ENCODE peak calls at places on chromosomes 4 and X, in four cellular contexts. One of them, this sample, is unnamed.

GRCh38 chrX:150763303-150763797 is 70.2 kb downstream of the MTMR1 start:
- DNase-seq in OCI-LY7: no peak
- DNase-seq in GM23338: no peak
- DNase-seq in pancreas: no peak
- DNase-seq in this sample: no peak

GRCh38 chr4:8293131-8293975 is 23.8 kb downstream of the HTRA3 start:
- DNase-seq in OCI-LY7: no peak
- DNase-seq in GM23338: no peak
- DNase-seq in pancreas: peak; percentile 6
- DNase-seq in this sample: no peak

GRCh38 chr4:139457318-139457717 is 3.4 kb downstream of the RAB33B start:
- DNase-seq in OCI-LY7: no peak
- DNase-seq in GM23338: no peak
- DNase-seq in pancreas: no peak
- DNase-seq in this sample: no peak

GRCh38 chr4:11496313-11496956 is 67.7 kb upstream of the HS3ST1 start:
- DNase-seq in OCI-LY7: no peak
- DNase-seq in GM23338: no peak
- DNase-seq in pancreas: no peak
- DNase-seq in this sample: no peak

GRCh38 chrX:27085346-27085745 is 377.8 kb downstream of the PPP4R3C start:
- DNase-seq in OCI-LY7: no peak
- DNase-seq in GM23338: no peak
- DNase-seq in pancreas: no peak
- DNase-seq in this sample: no peak

GRCh38 chr4:26557164-26557563 is 26.7 kb upstream of the TBC1D19 start:
- DNase-seq in OCI-LY7: no peak
- DNase-seq in GM23338: no peak
- DNase-seq in pancreas: no peak
- DNase-seq in this sample: no peak

GRCh38 chr4:138982754-138983153 is 32.8 kb upstream of the NOCT start:
- DNase-seq in OCI-LY7: no peak
- DNase-seq in GM23338: no peak
- DNase-seq in pancreas: no peak
- DNase-seq in this sample: no peak

GRCh38 chr4:145731026-145731425 is 51.1 kb downstream of the C4orf51 start:
- DNase-seq in OCI-LY7: no peak
- DNase-seq in GM23338: no peak
- DNase-seq in pancreas: peak; percentile 66
- DNase-seq in this sample: peak; percentile 57

GRCh38 chr4:73868206-73869129 is 725 bp upstream of the CXCL1 start:
- DNase-seq in OCI-LY7: no peak
- DNase-seq in GM23338: peak; percentile 54
- DNase-seq in pancreas: no peak
- DNase-seq in this sample: no peak

GRCh38 chrX:102624105-102624504 is 24.8 kb downstream of the ARMCX5 start:
- DNase-seq in OCI-LY7: no peak
- DNase-seq in GM23338: no peak
- DNase-seq in pancreas: no peak
- DNase-seq in this sample: no peak

GRCh38 chr4:14888790-14889189 is 113.5 kb upstream of the CPEB2 start:
- DNase-seq in OCI-LY7: no peak
- DNase-seq in GM23338: no peak
- DNase-seq in pancreas: no peak
- DNase-seq in this sample: peak; percentile 40

GRCh38 chr4:137283737-137284136 is 248.6 kb downstream of the PCDH18 start:
- DNase-seq in OCI-LY7: no peak
- DNase-seq in GM23338: peak; percentile 48
- DNase-seq in pancreas: no peak
- DNase-seq in this sample: no peak

GRCh38 chrX:68650491-68650890 is 3.0 kb downstream of the STARD8 start:
- DNase-seq in OCI-LY7: no peak
- DNase-seq in GM23338: no peak
- DNase-seq in pancreas: no peak
- DNase-seq in this sample: no peak

GRCh38 chrX:152926279-152926678 is 28.4 kb downstream of the ZNF185 start:
- DNase-seq in OCI-LY7: peak; percentile 70
- DNase-seq in GM23338: peak; percentile 80
- DNase-seq in pancreas: peak; percentile 85
- DNase-seq in this sample: no peak

GRCh38 chrX:136767104-136767941 is 13.4 kb downstream of the ARHGEF6 start:
- DNase-seq in OCI-LY7: peak; percentile 73
- DNase-seq in GM23338: peak; percentile 72
- DNase-seq in pancreas: peak; percentile 70
- DNase-seq in this sample: peak; percentile 91

GRCh38 chr4:26074672-26075071 is 160.7 kb downstream of the SMIM20 start:
- DNase-seq in OCI-LY7: no peak
- DNase-seq in GM23338: peak; percentile 22
- DNase-seq in pancreas: no peak
- DNase-seq in this sample: peak; percentile 64

GRCh38 chr4:110501826-110502225 is 25.9 kb downstream of the ENPEP start:
- DNase-seq in OCI-LY7: no peak
- DNase-seq in GM23338: no peak
- DNase-seq in pancreas: no peak
- DNase-seq in this sample: no peak

GRCh38 chrX:3549442-3549875 is 164.0 kb downstream of the PRKX start:
- DNase-seq in OCI-LY7: no peak
- DNase-seq in GM23338: peak; percentile 8
- DNase-seq in pancreas: peak; percentile 17
- DNase-seq in this sample: no peak

GRCh38 chrX:67673741-67674274 is 130.0 kb downstream of the AR start:
- DNase-seq in OCI-LY7: no peak
- DNase-seq in GM23338: no peak
- DNase-seq in pancreas: no peak
- DNase-seq in this sample: no peak

GRCh38 chrX:68912113-68912980 is 83.5 kb downstream of the EFNB1 start:
- DNase-seq in OCI-LY7: no peak
- DNase-seq in GM23338: peak; percentile 46
- DNase-seq in pancreas: no peak
- DNase-seq in this sample: no peak

GRCh38 chrX:4550018-4550417 is 836.6 kb upstream of the PRKX start:
- DNase-seq in OCI-LY7: peak; percentile 3
- DNase-seq in GM23338: peak; percentile 40
- DNase-seq in pancreas: no peak
- DNase-seq in this sample: no peak

GRCh38 chr4:8322794-8323704 is 53.5 kb downstream of the HTRA3 start:
- DNase-seq in OCI-LY7: no peak
- DNase-seq in GM23338: no peak
- DNase-seq in pancreas: no peak
- DNase-seq in this sample: no peak

GRCh38 chr4:119962631-119963030 is 104.0 kb downstream of the MAD2L1 start:
- DNase-seq in OCI-LY7: no peak
- DNase-seq in GM23338: no peak
- DNase-seq in pancreas: no peak
- DNase-seq in this sample: no peak
- H3K4me3 ChIP-seq in OCI-LY7: no peak overlapping the region
- H3K4me3 ChIP-seq in GM23338: no peak overlapping the region
- H3K4me3 ChIP-seq in pancreas: no peak overlapping the region
- H3K4me3 ChIP-seq in this sample: no peak overlapping the region

DNA sequence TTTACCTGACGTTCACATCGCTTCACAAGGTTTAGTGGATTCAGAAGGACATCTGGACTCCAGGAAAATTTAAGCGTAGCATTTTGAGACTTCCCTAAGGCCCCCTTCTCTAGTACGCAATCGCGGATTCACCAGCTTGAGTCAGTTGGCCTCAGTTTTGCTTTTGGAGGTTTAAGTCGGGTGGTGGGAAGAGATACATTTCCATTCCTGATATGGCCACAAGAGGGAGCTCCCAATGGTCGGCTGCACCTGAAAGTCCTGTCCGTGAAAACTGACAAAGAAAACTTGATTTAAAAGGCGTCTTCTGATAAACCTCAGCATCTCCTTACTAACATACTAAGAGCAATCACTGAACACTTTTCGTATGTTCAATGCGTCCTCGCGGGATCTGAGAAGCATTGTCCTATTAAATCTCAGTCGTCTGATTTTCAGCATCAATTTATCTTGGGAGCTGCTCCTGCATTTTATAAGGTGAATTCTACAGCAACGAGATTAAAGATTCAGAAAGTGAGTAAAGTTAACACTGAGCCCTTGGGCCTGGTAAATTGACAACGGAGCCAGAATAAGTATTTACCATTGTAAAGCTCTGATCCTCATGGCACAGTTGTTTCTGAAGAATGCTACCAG is 50.6 kb downstream of the LGI2 start:
- DNase-seq in OCI-LY7: peak; percentile 54
- DNase-seq in GM23338: peak; percentile 82
- DNase-seq in pancreas: no peak
- DNase-seq in this sample: peak; percentile 62
- H3K4me3 ChIP-seq in OCI-LY7: no peak overlapping the region
- H3K4me3 ChIP-seq in GM23338: no peak overlapping the region
- H3K4me3 ChIP-seq in pancreas: no peak overlapping the region
- H3K4me3 ChIP-seq in this sample: no peak overlapping the region

GRCh38 chr4:189806506-189806905 is 134.2 kb upstream of the FRG1 start:
- DNase-seq in OCI-LY7: no peak
- DNase-seq in GM23338: no peak
- DNase-seq in pancreas: no peak
- DNase-seq in this sample: no peak
- H3K4me3 ChIP-seq in OCI-LY7: no peak overlapping the region
- H3K4me3 ChIP-seq in GM23338: no peak overlapping the region
- H3K4me3 ChIP-seq in pancreas: no peak overlapping the region
- H3K4me3 ChIP-seq in this sample: no peak overlapping the region

DNA sequence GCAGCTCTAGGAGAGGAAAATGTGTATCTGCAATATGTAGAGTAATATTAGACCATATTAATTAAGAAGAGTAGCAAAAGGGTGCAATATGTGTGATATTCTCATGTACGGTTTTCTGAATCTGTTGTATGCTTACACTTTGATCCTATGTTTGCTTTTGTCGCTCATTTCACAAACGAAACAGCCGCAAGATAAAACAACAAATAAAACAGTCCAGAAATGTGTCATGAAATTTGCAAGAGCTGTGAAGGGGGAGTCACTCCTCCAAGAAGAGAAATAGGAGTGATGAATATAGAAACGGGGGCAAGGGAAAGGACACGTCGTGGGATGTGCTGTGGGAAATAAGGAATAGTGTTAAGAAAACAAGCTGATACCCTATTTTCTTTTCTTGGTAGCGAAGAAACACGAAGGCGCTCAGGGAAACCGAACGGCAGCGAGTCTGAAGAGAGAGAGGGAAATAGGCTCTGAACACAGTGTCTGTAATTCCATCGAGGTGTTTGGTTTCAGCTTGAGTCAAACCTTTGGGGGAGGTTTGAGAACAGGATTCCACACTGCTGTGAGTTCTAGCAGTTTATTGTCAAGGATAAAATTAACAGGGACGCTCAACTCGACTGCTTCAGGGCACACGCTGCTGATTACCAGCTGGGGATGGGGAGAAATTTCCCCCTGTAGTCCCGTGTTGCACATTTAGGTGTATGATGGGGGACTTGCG is 595.6 kb upstream of the TENM3 start:
- DNase-seq in OCI-LY7: no peak
- DNase-seq in GM23338: peak; percentile 25
- DNase-seq in pancreas: no peak
- DNase-seq in this sample: no peak
- H3K4me3 ChIP-seq in OCI-LY7: no peak overlapping the region
- H3K4me3 ChIP-seq in GM23338: no peak overlapping the region
- H3K4me3 ChIP-seq in pancreas: no peak overlapping the region
- H3K4me3 ChIP-seq in this sample: no peak overlapping the region

DNA sequence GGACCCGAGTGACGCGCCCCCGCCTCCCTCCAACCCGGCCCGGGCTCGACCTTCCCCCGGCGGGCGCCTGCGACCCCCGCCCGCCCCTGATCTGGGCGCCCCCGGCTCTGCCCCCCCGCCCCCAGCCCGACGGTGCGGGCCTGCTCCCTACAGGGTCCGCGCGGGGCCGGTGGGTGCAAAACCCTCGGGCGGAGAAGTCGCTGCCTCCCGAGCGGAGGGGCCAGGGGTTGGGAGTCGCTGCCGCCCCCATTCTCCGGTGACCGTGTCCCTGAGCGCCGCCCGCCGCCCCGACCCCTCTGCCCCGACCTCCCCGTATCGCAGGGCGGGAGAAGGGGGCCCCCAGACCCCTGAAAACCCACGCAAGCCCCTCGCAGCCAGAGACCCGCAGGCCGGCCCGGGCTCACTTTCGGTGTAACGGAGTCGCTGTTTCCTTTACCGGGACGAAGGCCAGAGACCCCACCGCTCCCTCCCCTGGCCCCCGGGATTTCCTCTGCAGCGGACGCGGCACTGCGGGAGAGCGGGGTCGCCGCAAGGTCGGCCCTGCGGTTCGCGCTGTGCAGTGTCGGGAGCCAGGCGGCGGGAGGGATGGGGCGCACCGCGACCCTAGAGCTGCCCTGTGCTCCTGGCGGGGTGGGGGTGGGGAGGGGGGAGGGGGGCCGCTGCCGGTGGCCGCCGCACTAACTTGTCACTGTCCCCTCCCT is 729 bp upstream of the CPLX1 start:
- DNase-seq in OCI-LY7: no peak
- DNase-seq in GM23338: peak; percentile 75
- DNase-seq in pancreas: peak; percentile 36
- DNase-seq in this sample: peak; percentile 81
- H3K4me3 ChIP-seq in OCI-LY7: no peak overlapping the region
- H3K4me3 ChIP-seq in GM23338: peak overlapping the region; percentile 61
- H3K4me3 ChIP-seq in pancreas: no peak overlapping the region
- H3K4me3 ChIP-seq in this sample: peak overlapping the region; percentile 32

GRCh38 chr4:5893013-5893580 is at the start of gene CRMP1:
- DNase-seq in OCI-LY7: no peak
- DNase-seq in GM23338: peak; percentile 85
- DNase-seq in pancreas: no peak
- DNase-seq in this sample: peak; percentile 79
- H3K4me3 ChIP-seq in OCI-LY7: no peak within 1 kb of the TSS
- H3K4me3 ChIP-seq in GM23338: peak within 1 kb of the TSS; percentile 93
- H3K4me3 ChIP-seq in pancreas: no peak within 1 kb of the TSS
- H3K4me3 ChIP-seq in this sample: peak within 1 kb of the TSS; percentile 10

GRCh38 chrX:10589098-10589497 is 31.3 kb downstream of the MID1 start:
- DNase-seq in OCI-LY7: no peak
- DNase-seq in GM23338: no peak
- DNase-seq in pancreas: no peak
- DNase-seq in this sample: no peak
- H3K4me3 ChIP-seq in OCI-LY7: no peak overlapping the region
- H3K4me3 ChIP-seq in GM23338: no peak overlapping the region
- H3K4me3 ChIP-seq in pancreas: no peak overlapping the region
- H3K4me3 ChIP-seq in this sample: no peak overlapping the region

This sample was measured in upper lobe of left lung.